ENCODE peak calls at places on chromosome 14, in eight cellular contexts. O is lower leg skin, F is omental fat pad, U is epithelial cell of proximal tubule, T is GM10248, E is OCI-LY7, I is body of pancreas, S is GM13977. R is an unnamed sample.

GRCh38 chr14:100336618-100337530 is 13.7 kb downstream of the SLC25A47 start:
- DNase-seq in F (peak; percentile 18), S (peak; percentile 76), I (no peak), E (no peak), T (peak; percentile 65), U (no peak), O (no peak), R (no peak)

GRCh38 chr14:31752867-31753661 is 191.9 kb downstream of the NUBPL start:
- DNase-seq in E (no peak), I (no peak), O (no peak), T (no peak), S (no peak), F (no peak), U (no peak), R (no peak)

GRCh38 chr14:45149602-45150001 is 13.9 kb downstream of the FANCM start:
- DNase-seq in F (no peak), S (no peak), O (no peak), T (no peak), I (no peak), U (no peak), E (no peak), R (no peak)

GRCh38 chr14:23366163-23366921 is 1.4 kb upstream of the EFS start:
- DNase-seq in E (no peak), O (peak; percentile 69), F (peak; percentile 30), T (no peak), U (no peak), I (peak; percentile 20), S (no peak), R (peak; percentile 77)

GRCh38 chr14:80959448-80960006 is 4.1 kb downstream of the TSHR start:
- DNase-seq in T (peak; percentile 55), E (peak; percentile 99), U (no peak), S (peak; percentile 65), I (peak; percentile 11), O (no peak), F (no peak), R (peak; percentile 18)

GRCh38 chr14:98223106-98223505 is 1048.9 kb downstream of the BCL11B start:
- DNase-seq in E (no peak), T (no peak), O (no peak), S (no peak), U (no peak), F (no peak), I (no peak), R (no peak)

GRCh38 chr14:99727096-99727870 is 43.2 kb downstream of the CYP46A1 start:
- DNase-seq in O (no peak), I (no peak), S (peak; percentile 12), U (no peak), E (no peak), F (peak; percentile 12), T (no peak), R (no peak)

GRCh38 chr14:27184371-27184901 is 586.6 kb upstream of the NOVA1 start:
- DNase-seq in I (no peak), E (no peak), S (no peak), F (no peak), O (no peak), U (peak; percentile 3), T (no peak), R (peak; percentile 7)

GRCh38 chr14:66708262-66708661 is 200.3 kb downstream of the GPHN start:
- DNase-seq in O (no peak), S (no peak), E (no peak), T (no peak), U (no peak), F (no peak), I (no peak), R (no peak)

GRCh38 chr14:71532349-71532748 is 399.9 kb upstream of the RGS6 start:
- DNase-seq in F (no peak), I (no peak), T (no peak), U (no peak), S (no peak), E (no peak), O (no peak), R (no peak)

GRCh38 chr14:76672123-76672522 is 89.1 kb upstream of the VASH1 start:
- DNase-seq in T (no peak), S (no peak), U (no peak), I (no peak), E (no peak), O (no peak), F (no peak), R (no peak)

GRCh38 chr14:37544407-37544806 is 50.6 kb downstream of the FOXA1 start:
- DNase-seq in E (no peak), S (no peak), F (no peak), T (no peak), O (no peak), U (no peak), I (no peak), R (no peak)

GRCh38 chr14:104985675-104986486 is at the start of gene CLBA1:
- DNase-seq in U (no peak), O (peak; percentile 80), E (peak; percentile 93), S (peak; percentile 100), F (no peak), T (peak; percentile 100), I (peak; percentile 89), R (peak; percentile 87)

GRCh38 chr14:54625158-54625557 is 58.2 kb downstream of the SAMD4A start:
- DNase-seq in S (no peak), E (no peak), T (no peak), F (no peak), I (no peak), U (no peak), O (no peak), R (peak; percentile 76)

GRCh38 chr14:49863483-49864262 is 11.1 kb upstream of the NEMF start:
- DNase-seq in S (no peak), T (peak; percentile 28), E (peak; percentile 74), U (no peak), I (no peak), O (no peak), F (no peak), R (peak; percentile 35)

GRCh38 chr14:21168055-21168454 is 12.2 kb upstream of the OR5AU1 start:
- DNase-seq in E (no peak), I (no peak), T (no peak), S (no peak), F (no peak), U (no peak), O (no peak), R (no peak)

GRCh38 chr14:63475761-63476160 is 67.4 kb downstream of the PPP2R5E start:
- DNase-seq in T (no peak), U (no peak), S (no peak), I (no peak), F (no peak), E (no peak), O (no peak), R (no peak)

GRCh38 chr14:69354383-69355154 is 43.5 kb downstream of the ERH start:
- DNase-seq in S (peak; percentile 86), O (no peak), I (no peak), U (no peak), F (no peak), T (peak; percentile 91), E (peak; percentile 86), R (peak; percentile 19)

GRCh38 chr14:77508249-77508648 is 9.6 kb upstream of the ISM2 start:
- DNase-seq in T (no peak), U (peak; percentile 92), S (no peak), E (no peak), I (no peak), O (no peak), F (no peak), R (peak; percentile 76)

GRCh38 chr14:81980601-81981310 is 447.1 kb upstream of the SEL1L start:
- DNase-seq in E (no peak), O (no peak), S (no peak), F (no peak), U (no peak), T (no peak), I (no peak), R (no peak)

GRCh38 chr14:38342803-38343202 is 86.9 kb upstream of the CLEC14A start:
- DNase-seq in I (no peak), F (no peak), U (no peak), T (no peak), E (no peak), S (no peak), O (no peak), R (peak; percentile 10)

GRCh38 chr14:72710212-72710611 is 183.7 kb downstream of the DPF3 start:
- DNase-seq in E (no peak), I (no peak), U (no peak), S (no peak), O (no peak), F (no peak), T (no peak), R (no peak)

GRCh38 chr14:58690801-58691516 is 53.2 kb downstream of the DACT1 start:
- DNase-seq in I (no peak), F (no peak), E (no peak), U (no peak), T (no peak), O (no peak), S (no peak), R (no peak)

GRCh38 chr14:44149597-44149996 is 357.5 kb downstream of the FSCB start:
- DNase-seq in I (no peak), F (no peak), T (no peak), E (peak; percentile 4), U (no peak), S (no peak), O (no peak), R (peak; percentile 10)
- TF ChIP-seq CTCF in I (no peak), F (no peak), T (no peak), E (peak; percentile 69), U (peak; percentile 48), S (peak; percentile 45), O (no peak), R (peak; percentile 36)

DNA sequence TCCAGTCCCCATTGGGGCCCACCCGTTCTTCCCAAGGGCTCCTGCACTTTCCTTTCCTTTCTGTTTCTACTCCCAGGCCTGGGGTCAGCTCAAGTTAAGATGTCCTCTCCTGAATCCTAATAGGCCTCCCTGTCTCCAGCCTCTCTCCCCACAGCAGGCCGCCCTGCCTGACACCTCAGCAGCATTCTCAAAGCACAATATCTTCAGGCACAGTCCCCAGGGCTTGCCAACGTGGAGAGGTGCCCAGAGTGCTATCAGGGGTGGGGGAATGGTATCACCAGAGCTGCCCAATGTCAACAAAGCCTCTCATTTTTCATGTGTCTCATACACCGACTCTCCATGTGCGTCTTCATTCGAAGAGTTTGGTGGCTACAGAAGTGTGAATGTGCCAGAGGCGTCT is 123.0 kb downstream of the FOXN3 start:
- DNase-seq in O (no peak), F (no peak), T (no peak), U (no peak), S (no peak), E (no peak), I (peak; percentile 68), R (no peak)
- TF ChIP-seq CTCF in O (no peak), F (no peak), T (no peak), U (no peak), S (no peak), E (no peak), I (no peak), R (no peak)

GRCh38 chr14:103333754-103334643 is at the start of gene EIF5:
- DNase-seq in S (peak; percentile 98), F (peak; percentile 95), E (peak; percentile 99), O (peak; percentile 99), I (peak; percentile 100), T (peak; percentile 97), U (peak; percentile 76), R (peak; percentile 99)
- TF ChIP-seq CTCF in S (no peak), F (no peak), E (no peak), O (no peak), I (peak; percentile 68), T (no peak), U (peak; percentile 29), R (peak; percentile 24)

DNA sequence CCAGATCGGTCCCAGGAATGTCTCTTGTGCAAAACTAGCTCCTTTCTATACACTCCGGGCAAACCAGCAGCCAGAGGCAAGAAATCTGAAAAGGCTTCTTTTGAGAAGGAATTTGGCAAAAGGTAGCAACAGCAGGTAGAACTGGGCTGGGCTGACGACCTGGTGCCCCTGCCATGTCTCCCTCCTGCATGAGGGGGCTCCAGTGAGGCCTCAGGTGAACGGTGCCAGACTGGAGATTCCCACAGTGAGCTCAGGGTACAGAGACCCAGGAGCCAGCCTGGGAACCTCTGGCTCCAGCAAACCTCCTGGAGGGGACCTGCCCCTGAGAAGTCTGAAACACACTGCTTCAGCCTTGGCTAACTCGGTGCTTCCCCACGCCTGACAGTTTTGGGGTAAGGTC is 10.8 kb downstream of the ITPK1 start:
- DNase-seq in E (no peak), S (no peak), O (no peak), F (no peak), I (no peak), U (no peak), T (no peak), R (no peak)
- TF ChIP-seq CTCF in E (peak; percentile 56), S (no peak), O (no peak), F (no peak), I (no peak), U (peak; percentile 15), T (no peak), R (no peak)

R was measured in fibroblast of villous mesenchyme.